ENCODE peak calls at places on chromosomes 2 and 18, in five cellular contexts. One of them, this sample, is unnamed.

GRCh38 chr2:231133365-231134114 is 8.7 kb upstream of the HTR2B start:
- DNase-seq in NCI-H1436: no peak
- DNase-seq in mucosa of descending colon: no peak
- DNase-seq in B cell: no peak
- DNase-seq in T-helper 9 cell: no peak
- DNase-seq in this sample: no peak

GRCh38 chr18:56789004-56789888 is 138.1 kb downstream of the WDR7 start:
- DNase-seq in NCI-H1436: no peak
- DNase-seq in mucosa of descending colon: no peak
- DNase-seq in B cell: no peak
- DNase-seq in T-helper 9 cell: no peak
- DNase-seq in this sample: no peak

GRCh38 chr2:80312282-80312839 is 7.8 kb upstream of the LRRTM1 start:
- DNase-seq in NCI-H1436: no peak
- DNase-seq in mucosa of descending colon: no peak
- DNase-seq in B cell: no peak
- DNase-seq in T-helper 9 cell: no peak
- DNase-seq in this sample: no peak

GRCh38 chr2:49288902-49289680 is 134.8 kb upstream of the FSHR start:
- DNase-seq in NCI-H1436: no peak
- DNase-seq in mucosa of descending colon: no peak
- DNase-seq in B cell: no peak
- DNase-seq in T-helper 9 cell: no peak
- DNase-seq in this sample: no peak

GRCh38 chr2:12442627-12442928 is 274.2 kb upstream of the TRIB2 start:
- DNase-seq in NCI-H1436: no peak
- DNase-seq in mucosa of descending colon: no peak
- DNase-seq in B cell: no peak
- DNase-seq in T-helper 9 cell: no peak
- DNase-seq in this sample: no peak

GRCh38 chr2:19228092-19228670 is 130.2 kb downstream of the OSR1 start:
- DNase-seq in NCI-H1436: no peak
- DNase-seq in mucosa of descending colon: no peak
- DNase-seq in B cell: no peak
- DNase-seq in T-helper 9 cell: no peak
- DNase-seq in this sample: no peak

GRCh38 chr2:241309684-241310117 is 5.8 kb downstream of the HDLBP start:
- DNase-seq in NCI-H1436: no peak
- DNase-seq in mucosa of descending colon: no peak
- DNase-seq in B cell: peak
- DNase-seq in T-helper 9 cell: peak
- DNase-seq in this sample: peak

GRCh38 chr18:46179306-46179705 is 75.1 kb downstream of the HAUS1 start:
- DNase-seq in NCI-H1436: no peak
- DNase-seq in mucosa of descending colon: no peak
- DNase-seq in B cell: no peak
- DNase-seq in T-helper 9 cell: no peak
- DNase-seq in this sample: no peak

GRCh38 chr2:182870227-182870626 is 3.8 kb upstream of the FRZB start:
- DNase-seq in NCI-H1436: no peak
- DNase-seq in mucosa of descending colon: no peak
- DNase-seq in B cell: no peak
- DNase-seq in T-helper 9 cell: no peak
- DNase-seq in this sample: no peak

GRCh38 chr2:240920783-240921231 is 14.7 kb downstream of the CROCC2 start:
- DNase-seq in NCI-H1436: no peak
- DNase-seq in mucosa of descending colon: peak
- DNase-seq in B cell: peak
- DNase-seq in T-helper 9 cell: no peak
- DNase-seq in this sample: no peak

GRCh38 chr2:38619458-38620164 is 16.9 kb upstream of the HNRNPLL start:
- DNase-seq in NCI-H1436: no peak
- DNase-seq in mucosa of descending colon: no peak
- DNase-seq in B cell: no peak
- DNase-seq in T-helper 9 cell: no peak
- DNase-seq in this sample: no peak

GRCh38 chr18:79394438-79395307 is 1.1 kb upstream of the NFATC1 start:
- DNase-seq in NCI-H1436: peak
- DNase-seq in mucosa of descending colon: peak
- DNase-seq in B cell: peak
- DNase-seq in T-helper 9 cell: peak
- DNase-seq in this sample: no peak

This sample was measured in CD4-positive, alpha-beta T cell.